ENCODE peak calls at places on chromosomes 5 and 9, in seven cellular contexts. R, E, S, O, Z, H and D are unnamed samples.

GRCh38 chr5:81971086-81971693 is 633 bp upstream of the ATG10 start:
- DNase-seq in E (peak; percentile 21), R (no peak), O (peak; percentile 18), H (no peak), Z (no peak), S (no peak), D (no peak)

GRCh38 chr9:129141066-129142041 is 30.1 kb downstream of the PTPA start:
- DNase-seq in R (peak; percentile 46), S (peak; percentile 44), H (no peak), Z (no peak), E (peak; percentile 97), O (peak; percentile 66), D (peak; percentile 88)

GRCh38 chr9:2260401-2261306 is 245.5 kb downstream of the SMARCA2 start:
- DNase-seq in O (peak; percentile 50), E (peak; percentile 45), Z (no peak), H (peak; percentile 93), R (no peak), S (no peak), D (no peak)

GRCh38 chr9:27548055-27548741 is 18.6 kb upstream of the MOB3B start:
- DNase-seq in R (no peak), Z (no peak), E (peak; percentile 51), S (no peak), H (peak; percentile 19), O (no peak), D (no peak)

GRCh38 chr5:180636016-180636402 is 13.4 kb downstream of the FLT4 start:
- DNase-seq in S (no peak), H (no peak), R (no peak), Z (no peak), O (no peak), E (no peak), D (no peak)

GRCh38 chr5:173327084-173327947 is 898 bp downstream of the STC2 start:
- DNase-seq in Z (no peak), H (no peak), S (no peak), R (no peak), O (no peak), E (peak; percentile 58), D (no peak)

GRCh38 chr9:37174247-37174646 is 53.9 kb downstream of the ZCCHC7 start:
- DNase-seq in R (no peak), S (no peak), O (no peak), E (peak; percentile 81), Z (no peak), H (no peak), D (no peak)

GRCh38 chr9:85182381-85182780 is 512.9 kb downstream of the NTRK2 start:
- DNase-seq in R (no peak), S (no peak), Z (no peak), E (no peak), H (no peak), O (no peak), D (no peak)

GRCh38 chr9:83027153-83027867 is 35.6 kb downstream of the RASEF start:
- DNase-seq in Z (no peak), H (peak; percentile 22), O (no peak), S (no peak), R (no peak), E (peak; percentile 90), D (no peak)

GRCh38 chr5:154972476-154973080 is 31.7 kb downstream of the MRPL22 start:
- DNase-seq in S (no peak), R (peak; percentile 31), E (peak; percentile 53), H (peak; percentile 35), Z (peak; percentile 5), O (peak; percentile 42), D (no peak)

GRCh38 chr5:141514330-141515111 is 25.6 kb downstream of the PCDHGC5 start:
- DNase-seq in R (no peak), O (no peak), H (no peak), S (no peak), Z (no peak), E (peak; percentile 54), D (no peak)

DNA sequence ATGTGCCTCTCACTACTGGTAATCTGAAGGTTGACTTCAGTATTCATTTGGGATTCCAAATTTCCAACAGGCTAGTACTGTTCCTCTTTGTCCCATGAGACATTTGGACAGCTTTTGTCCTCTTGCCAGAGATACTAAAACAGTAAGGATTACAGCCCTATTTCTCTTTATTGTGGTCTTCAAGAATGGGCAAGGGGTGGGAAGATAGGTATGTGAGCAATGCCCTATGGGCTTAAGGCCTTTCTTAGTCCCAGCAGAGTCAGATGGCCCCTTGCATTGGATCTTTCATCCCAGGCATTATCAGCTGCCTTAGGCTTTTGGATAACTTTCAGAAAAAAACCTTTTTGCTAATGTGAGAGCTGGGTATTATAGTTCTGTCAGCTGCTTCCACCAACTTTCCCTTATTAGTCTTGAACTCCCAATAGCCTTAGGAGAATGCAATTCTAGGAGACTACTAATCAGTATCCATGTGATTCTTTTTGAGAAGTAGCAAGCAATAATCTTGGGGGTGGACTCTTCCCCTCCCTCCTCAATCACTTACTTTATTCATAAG is 361.1 kb upstream of the NUDT12 start:
- DNase-seq in S (no peak), R (no peak), E (no peak), H (no peak), O (no peak), Z (no peak), D (no peak)
- H3K9me3 ChIP-seq in S (no peaks in the 10 kb centered on the region), R (no peaks in the 10 kb centered on the region), E (no peaks in the 10 kb centered on the region), H (no peaks in the 10 kb centered on the region), O (no peaks in the 10 kb centered on the region), Z (no peaks in the 10 kb centered on the region), D (no peaks in the 10 kb centered on the region)

GRCh38 chr9:79604149-79604548 is 32.4 kb downstream of the TLE4 start:
- DNase-seq in O (no peak), R (no peak), H (no peak), E (no peak), Z (no peak), S (no peak), D (no peak)
- H3K9me3 ChIP-seq in O (no peaks in the 10 kb centered on the region), R (no peaks in the 10 kb centered on the region), H (peaks cover 9% of the 10 kb centered on the region), E (peaks cover 2% of the 10 kb centered on the region), Z (no peaks in the 10 kb centered on the region), S (peaks cover 3% of the 10 kb centered on the region), D (no peaks in the 10 kb centered on the region)

DNA sequence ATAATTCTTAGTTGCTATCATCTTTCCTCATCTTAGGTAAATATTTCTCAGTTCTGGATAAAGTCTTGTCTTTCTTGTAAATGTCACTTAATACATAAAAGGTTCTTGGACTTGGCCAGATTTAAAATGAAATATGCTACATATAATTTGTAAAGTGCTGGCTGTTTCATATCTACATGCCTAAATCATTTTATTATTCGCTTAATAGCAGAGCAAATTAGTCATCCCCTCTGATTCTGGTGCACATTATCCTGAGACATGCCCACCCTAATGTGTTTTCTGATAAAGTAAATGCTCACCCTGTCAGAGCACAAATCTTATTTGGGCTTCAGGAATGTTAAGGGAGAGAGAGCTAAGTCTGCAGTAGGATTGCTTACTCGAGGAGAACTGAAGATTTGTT is 166.5 kb upstream of the IZUMO3 start:
- DNase-seq in O (no peak), H (no peak), E (no peak), S (no peak), Z (no peak), R (no peak), D (no peak)
- H3K9me3 ChIP-seq in O (no peaks in the 10 kb centered on the region), H (peaks cover 10% of the 10 kb centered on the region), E (peaks cover 1% of the 10 kb centered on the region), S (no peaks in the 10 kb centered on the region), Z (no peaks in the 10 kb centered on the region), R (no peaks in the 10 kb centered on the region), D (no peaks in the 10 kb centered on the region)

DNA sequence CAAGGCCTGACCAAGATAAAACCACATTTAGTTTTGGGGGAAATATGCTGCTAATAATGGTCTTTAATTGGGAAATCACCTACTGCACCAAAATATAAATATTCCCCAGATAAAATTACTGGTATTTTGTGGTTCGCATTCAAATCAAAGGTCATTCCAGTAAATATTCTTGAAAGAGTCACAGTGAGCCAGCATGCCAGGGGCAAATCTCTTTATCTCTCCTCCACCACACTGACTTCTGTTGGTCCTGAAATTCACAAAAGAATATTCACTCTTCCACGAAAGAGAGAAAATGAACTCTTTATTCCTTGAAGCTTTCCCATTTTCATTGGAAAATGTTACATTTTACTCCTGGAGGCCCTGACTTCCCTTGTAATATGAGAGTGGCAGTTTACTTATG is 39.8 kb downstream of the ZNF366 start:
- DNase-seq in O (no peak), E (no peak), R (no peak), S (no peak), Z (no peak), H (no peak), D (no peak)
- H3K9me3 ChIP-seq in O (no peaks in the 10 kb centered on the region), E (no peaks in the 10 kb centered on the region), R (no peaks in the 10 kb centered on the region), S (no peaks in the 10 kb centered on the region), Z (no peaks in the 10 kb centered on the region), H (no peaks in the 10 kb centered on the region), D (no peaks in the 10 kb centered on the region)

GRCh38 chr5:158487156-158487555 is 612.6 kb downstream of the EBF1 start:
- DNase-seq in E (no peak), O (no peak), Z (no peak), R (no peak), H (no peak), S (no peak), D (no peak)

GRCh38 chr5:158484246-158484645 is 615.5 kb downstream of the EBF1 start:
- DNase-seq in H (no peak), Z (no peak), O (no peak), R (no peak), S (no peak), E (no peak), D (no peak)

GRCh38 chr5:158487677-158488076 is 612.0 kb downstream of the EBF1 start:
- DNase-seq in O (no peak), Z (no peak), E (no peak), S (no peak), R (no peak), H (no peak), D (no peak)

GRCh38 chr5:158484968-158485367 is 614.7 kb downstream of the EBF1 start:
- DNase-seq in S (no peak), H (no peak), Z (no peak), E (no peak), R (no peak), O (no peak), D (peak; percentile 74)

DNA sequence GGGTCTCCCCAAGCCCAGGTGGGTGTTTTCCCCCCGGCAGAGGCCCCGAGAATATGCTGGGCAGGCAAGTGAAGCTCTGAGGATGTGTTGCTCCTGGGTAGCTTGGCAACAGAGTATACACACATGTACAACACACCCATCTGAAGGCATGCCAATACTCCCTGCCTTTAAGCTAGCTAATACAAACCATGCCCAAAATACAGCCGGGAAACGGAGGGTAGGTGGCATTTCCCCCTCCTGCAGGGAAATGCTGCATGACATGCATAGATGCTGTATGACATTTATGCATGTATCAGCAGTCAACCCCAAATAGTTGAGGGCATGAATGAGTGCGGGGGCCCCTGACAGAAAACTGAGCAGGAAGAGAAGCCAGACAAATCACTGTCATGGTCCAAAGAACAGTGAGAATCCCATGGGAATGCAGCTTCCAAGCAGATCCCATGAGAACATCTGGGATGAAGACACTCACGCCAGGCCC is 614.1 kb downstream of the EBF1 start:
- DNase-seq in S (no peak), Z (no peak), O (no peak), E (no peak), H (no peak), R (no peak), D (peak; percentile 40)
- H3K9me3 ChIP-seq in S (no peaks in the 10 kb centered on the region), Z (no peaks in the 10 kb centered on the region), O (no peaks in the 10 kb centered on the region), E (no peaks in the 10 kb centered on the region), H (no peaks in the 10 kb centered on the region), R (no peaks in the 10 kb centered on the region), D (no peaks in the 10 kb centered on the region)